ENCODE peak calls at places on chromosomes 13 and 19, in ten cellular contexts. Z is transverse colon; X is keratinocyte; Y is HS-27A; K is T follicular helper cell; P is T-cell; B is cardiac septum; F is epithelial cell of prostate; I is GM12865; L is effector memory CD4-positive, alpha-beta T cell. C is an unnamed sample.

GRCh38 chr13:112643759-112644459 is 45.9 kb upstream of the ATP11A start:
- DNase-seq in F (no peak), X (no peak), I (no peak), Z (no peak), K (no peak), B (peak; percentile 54), L (no peak), Y (no peak), P (no peak), C (no peak)

GRCh38 chr19:13842294-13843103 is 34.4 kb upstream of the NANOS3 start:
- DNase-seq in B (peak; percentile 94), I (peak; percentile 86), X (no peak), Z (peak; percentile 88), L (peak; percentile 72), F (no peak), Y (no peak), K (peak; percentile 67), P (peak; percentile 63), C (no peak)

GRCh38 chr13:59780058-59780457 is 383.7 kb downstream of the DIAPH3 start:
- DNase-seq in Y (no peak), Z (no peak), I (no peak), L (no peak), X (no peak), K (no peak), P (no peak), B (no peak), F (no peak), C (no peak)

GRCh38 chr13:113460599-113460998 is 7.3 kb upstream of the ADPRHL1 start:
- DNase-seq in F (no peak), P (no peak), K (no peak), I (no peak), X (no peak), B (no peak), Z (no peak), Y (no peak), L (no peak), C (no peak)

GRCh38 chr19:1837625-1838105 is 10.6 kb downstream of the REXO1 start:
- DNase-seq in P (peak; percentile 55), L (peak; percentile 36), K (peak; percentile 46), X (no peak), F (no peak), Z (peak; percentile 72), Y (no peak), B (no peak), I (peak; percentile 53), C (no peak)

GRCh38 chr13:101292711-101293110 is 123.6 kb downstream of the NALCN start:
- DNase-seq in Y (no peak), Z (no peak), I (no peak), X (no peak), P (no peak), F (no peak), B (no peak), L (no peak), K (no peak), C (no peak)

GRCh38 chr13:36310417-36311108 is 12.9 kb upstream of the CCDC169 start:
- DNase-seq in F (no peak), Y (no peak), I (no peak), B (no peak), Z (no peak), P (no peak), X (no peak), L (no peak), K (no peak), C (no peak)

GRCh38 chr19:40990972-40991381 is at the start of gene CYP2B6:
- DNase-seq in Z (peak; percentile 13), K (no peak), B (no peak), X (no peak), I (no peak), F (no peak), Y (no peak), L (no peak), P (no peak), C (no peak)

GRCh38 chr13:99123101-99124045 is 77.3 kb upstream of the UBAC2 start:
- DNase-seq in X (peak; percentile 4), Y (peak; percentile 9), I (no peak), B (no peak), K (no peak), F (no peak), P (no peak), L (no peak), Z (no peak), C (no peak)

GRCh38 chr13:113442354-113442984 is 10.8 kb downstream of the ADPRHL1 start:
- DNase-seq in P (no peak), K (no peak), Y (no peak), B (no peak), I (no peak), X (no peak), L (no peak), Z (no peak), F (no peak), C (no peak)

GRCh38 chr13:94412870-94413269 is 66.6 kb downstream of the DCT start:
- DNase-seq in Z (no peak), B (no peak), P (no peak), K (no peak), I (no peak), Y (no peak), L (no peak), F (no peak), X (no peak), C (no peak)

GRCh38 chr13:50074843-50075242 is 59.6 kb downstream of the KCNRG start:
- DNase-seq in P (no peak), B (no peak), F (no peak), X (no peak), K (no peak), I (peak; percentile 67), L (no peak), Y (no peak), Z (no peak), C (no peak)